ENCODE peak calls at places on chromosomes 16 and 17, in six cellular contexts. J is transverse colon, B is body of pancreas, D is heart left ventricle, O is psoas muscle, H is tibial artery. V is an unnamed sample.

GRCh38 chr17:81412490-81413093 is 17.3 kb downstream of the BAHCC1 start:
- DNase-seq in H (no peak), D (peak; percentile 67), B (peak; percentile 50), O (no peak), J (no peak), V (no peak)

GRCh38 chr17:63546308-63547082 is 3.8 kb upstream of the DCAF7 start:
- DNase-seq in D (no peak), H (peak; percentile 34), B (no peak), J (no peak), O (no peak), V (no peak)

GRCh38 chr17:31068291-31068690 is 26.5 kb upstream of the NF1 start:
- DNase-seq in B (no peak), J (peak; percentile 65), D (peak; percentile 34), H (no peak), O (no peak), V (peak; percentile 63)

GRCh38 chr17:42422958-42423712 is at the start of gene CAVIN1:
- DNase-seq in O (peak; percentile 100), H (peak; percentile 100), J (peak; percentile 93), B (peak; percentile 93), D (peak; percentile 100), V (peak; percentile 98)

GRCh38 chr16:87075319-87075860 is 241.8 kb downstream of the C16orf95 start:
- DNase-seq in O (no peak), H (peak; percentile 29), J (no peak), D (no peak), B (no peak), V (no peak)

GRCh38 chr17:80544655-80545498 is at the start of gene RPTOR:
- DNase-seq in O (peak; percentile 92), D (peak; percentile 92), J (peak; percentile 94), H (peak; percentile 91), B (peak; percentile 88), V (peak; percentile 95)

GRCh38 chr16:67364610-67365256 is 28.6 kb downstream of the TPPP3 start:
- DNase-seq in O (no peak), H (no peak), J (no peak), B (no peak), D (no peak), V (no peak)

GRCh38 chr17:59607817-59608403 is 11.8 kb upstream of the CLTC start:
- DNase-seq in J (no peak), D (no peak), H (no peak), O (no peak), B (no peak), V (no peak)

GRCh38 chr17:33291248-33292183 is 1.6 kb downstream of the ASIC2 start:
- DNase-seq in D (no peak), J (peak; percentile 16), H (no peak), O (peak; percentile 20), B (peak; percentile 22), V (no peak)

GRCh38 chr17:67246398-67246647 is 1.3 kb upstream of the HELZ start:
- DNase-seq in J (no peak), B (no peak), H (no peak), O (no peak), D (no peak), V (no peak)

GRCh38 chr16:86384980-86385379 is 125.3 kb upstream of the FOXF1 start:
- DNase-seq in D (no peak), O (no peak), B (no peak), H (no peak), J (no peak), V (no peak)

GRCh38 chr16:67144943-67145342 is 5.9 kb downstream of the B3GNT9 start:
- DNase-seq in D (no peak), B (no peak), H (no peak), J (no peak), O (no peak), V (no peak)

GRCh38 chr16:88060524-88061219 is 109.4 kb downstream of the BANP start:
- DNase-seq in J (no peak), B (no peak), D (no peak), H (no peak), O (no peak), V (no peak)

GRCh38 chr17:45118691-45119090 is 13.6 kb downstream of the PLCD3 start:
- DNase-seq in H (no peak), O (peak; percentile 10), D (no peak), B (no peak), J (no peak), V (no peak)
- H3K4me3 ChIP-seq in H (no peak overlapping the region), O (no peak overlapping the region), D (no peak overlapping the region), B (no peak overlapping the region), J (no peak overlapping the region), V (no peak overlapping the region)

GRCh38 chr17:34556384-34556783 is 23.0 kb upstream of the TMEM132E start:
- DNase-seq in H (no peak), D (no peak), B (no peak), O (no peak), J (no peak), V (no peak)
- H3K9me3 ChIP-seq in H (no peaks in the 10 kb centered on the region), D (no peaks in the 10 kb centered on the region), B (no peaks in the 10 kb centered on the region), O (no peaks in the 10 kb centered on the region), J (no peaks in the 10 kb centered on the region), V (no peaks in the 10 kb centered on the region)

GRCh38 chr16:84724619-84725307 is 25.0 kb downstream of the USP10 start:
- DNase-seq in D (no peak), H (no peak), O (no peak), B (no peak), J (no peak), V (peak; percentile 18)
- H3K4me1 ChIP-seq in D (peaks cover 57% of the 10 kb centered on the region), H (peaks cover 21% of the 10 kb centered on the region), O (peaks cover 53% of the 10 kb centered on the region), B (peaks cover 29% of the 10 kb centered on the region), J (peaks cover 65% of the 10 kb centered on the region), V (peaks cover 45% of the 10 kb centered on the region)

GRCh38 chr16:50979806-50980620 is 171.1 kb downstream of the SALL1 start:
- DNase-seq in B (no peak), H (no peak), J (no peak), O (no peak), D (no peak), V (no peak)
- H3K4me3 ChIP-seq in B (no peak overlapping the region), H (no peak overlapping the region), J (no peak overlapping the region), O (no peak overlapping the region), D (no peak overlapping the region), V (no peak overlapping the region)

DNA sequence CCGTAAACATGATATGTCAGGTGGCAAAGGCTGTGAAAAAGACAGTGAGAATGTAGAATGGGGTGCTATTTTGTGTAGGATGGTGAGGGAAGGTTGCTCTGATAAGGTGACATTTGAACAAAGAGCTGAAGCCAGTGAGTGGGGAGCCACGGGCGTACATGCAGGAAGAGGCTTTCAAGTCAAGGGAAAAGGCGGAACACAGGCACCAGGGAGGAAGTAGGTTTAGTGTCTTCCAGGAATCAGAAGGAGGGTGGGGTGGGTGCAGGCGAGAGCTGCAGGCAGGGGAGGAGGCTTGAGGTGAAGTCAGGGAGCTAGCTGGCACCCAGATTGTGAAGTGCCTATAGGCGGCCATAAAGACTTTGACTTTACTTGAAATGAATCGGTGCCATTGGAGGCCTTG is 14.1 kb downstream of the ZFP90 start:
- DNase-seq in J (no peak), H (no peak), D (no peak), B (no peak), O (no peak), V (no peak)
- H3K9me3 ChIP-seq in J (peaks cover 71% of the 10 kb centered on the region), H (peaks cover 9% of the 10 kb centered on the region), D (peaks cover 45% of the 10 kb centered on the region), B (no peaks in the 10 kb centered on the region), O (peaks cover 67% of the 10 kb centered on the region), V (peaks cover 44% of the 10 kb centered on the region)

GRCh38 chr17:65176646-65177409 is 39.7 kb downstream of the RGS9 start:
- DNase-seq in O (no peak), B (no peak), H (no peak), D (no peak), J (no peak), V (no peak)
- H3K4me1 ChIP-seq in O (no peaks in the 10 kb centered on the region), B (no peaks in the 10 kb centered on the region), H (no peaks in the 10 kb centered on the region), D (no peaks in the 10 kb centered on the region), J (no peaks in the 10 kb centered on the region), V (peaks cover 42% of the 10 kb centered on the region)

GRCh38 chr16:50609049-50609832 is 61.0 kb downstream of the NKD1 start:
- DNase-seq in B (no peak), O (no peak), J (no peak), D (no peak), H (no peak), V (no peak)
- H3K4me3 ChIP-seq in B (no peak overlapping the region), O (no peak overlapping the region), J (no peak overlapping the region), D (no peak overlapping the region), H (no peak overlapping the region), V (no peak overlapping the region)

GRCh38 chr16:35198223-35199199 is 1739.1 kb downstream of the TP53TG3F start:
- DNase-seq in H (no peak), J (no peak), B (no peak), O (no peak), D (no peak), V (no peak)

GRCh38 chr16:35200662-35201061 is 1741.2 kb downstream of the TP53TG3F start:
- DNase-seq in D (no peak), B (no peak), J (no peak), O (no peak), H (no peak), V (no peak)

GRCh38 chr16:35203636-35204035 is 1744.2 kb downstream of the TP53TG3F start:
- DNase-seq in O (no peak), D (no peak), B (no peak), J (no peak), H (no peak), V (no peak)

GRCh38 chr16:35197656-35198055 is 1738.2 kb downstream of the TP53TG3F start:
- DNase-seq in O (no peak), B (no peak), H (no peak), D (no peak), J (no peak), V (no peak)

DNA sequence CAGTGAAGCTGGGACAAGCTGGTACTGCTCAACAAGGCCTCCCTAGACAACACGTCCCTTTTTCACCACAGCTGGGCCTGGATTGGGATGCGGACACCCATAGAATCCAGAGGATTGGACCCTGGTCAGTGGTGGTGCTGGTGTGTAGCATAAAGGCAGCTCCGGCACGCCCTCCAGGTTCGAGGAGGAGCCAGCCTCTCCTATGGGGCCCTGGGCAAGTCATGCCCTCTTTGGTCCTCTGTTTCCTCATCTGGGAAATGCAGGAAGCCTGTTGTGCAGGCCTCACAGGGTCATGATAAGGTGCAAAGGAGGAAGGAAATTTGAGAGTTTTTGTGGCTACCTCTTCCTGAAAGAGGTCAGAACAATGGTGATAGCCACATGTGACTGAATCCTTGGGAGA is 1741.7 kb downstream of the TP53TG3F start:
- DNase-seq in O (no peak), J (no peak), D (no peak), H (no peak), B (no peak), V (no peak)
- H3K9me3 ChIP-seq in O (no peaks in the 10 kb centered on the region), J (no peaks in the 10 kb centered on the region), D (no peaks in the 10 kb centered on the region), H (no peaks in the 10 kb centered on the region), B (no peaks in the 10 kb centered on the region), V (no peaks in the 10 kb centered on the region)

GRCh38 chr16:23950898-23951297 is 115.1 kb downstream of the PRKCB start:
- DNase-seq in D (no peak), B (no peak), H (no peak), J (no peak), O (no peak), V (no peak)
- H3K4me1 ChIP-seq in D (no peaks in the 10 kb centered on the region), B (no peaks in the 10 kb centered on the region), H (no peaks in the 10 kb centered on the region), J (peaks cover 28% of the 10 kb centered on the region), O (no peaks in the 10 kb centered on the region), V (peaks cover 6% of the 10 kb centered on the region)

GRCh38 chr16:50547340-50547865 is 793 bp upstream of the NKD1 start:
- DNase-seq in J (peak; percentile 56), B (peak; percentile 68), D (peak; percentile 34), O (peak; percentile 39), H (peak; percentile 80), V (peak; percentile 55)
- H3K4me3 ChIP-seq in J (peak overlapping the region; percentile 59), B (peak overlapping the region; percentile 59), D (peak overlapping the region; percentile 57), O (peak overlapping the region; percentile 74), H (peak overlapping the region; percentile 89), V (peak overlapping the region; percentile 60)